ENCODE peak calls at places on chromosomes 13 and 19, in ten cellular contexts. C, Y, N, Q, D, I, Z, X, U and K are unnamed samples.

GRCh38 chr19:9060559-9061340 is 26.1 kb upstream of the OR1M1 start:
- DNase-seq in C (peak), Y (no peak), N (no peak), Q (no peak), D (no peak), I (no peak), Z (no peak), X (no peak), U (no peak), K (no peak)

GRCh38 chr19:14368011-14368513 is 13.2 kb upstream of the ADGRE5 start:
- DNase-seq in C (no peak), Y (no peak), N (no peak), Q (no peak), D (no peak), I (peak), Z (no peak), X (no peak), U (no peak), K (peak)

GRCh38 chr13:37788346-37788745 is 81.2 kb downstream of the TRPC4 start:
- DNase-seq in C (no peak), Y (no peak), N (no peak), Q (no peak), D (no peak), I (no peak), Z (no peak), X (no peak), U (no peak), K (no peak)

GRCh38 chr13:19345916-19346422 is 164.3 kb upstream of the TUBA3C start:
- DNase-seq in C (no peak), Y (no peak), N (no peak), Q (no peak), D (no peak), I (no peak), Z (no peak), X (no peak), U (no peak), K (no peak)

GRCh38 chr13:24168392-24168750 is 7.9 kb downstream of the SPATA13 start:
- DNase-seq in C (no peak), Y (no peak), N (peak), Q (no peak), D (no peak), I (no peak), Z (no peak), X (no peak), U (no peak), K (no peak)

GRCh38 chr19:39126593-39127187 is 1.1 kb downstream of the PAK4 start:
- DNase-seq in C (no peak), Y (no peak), N (peak), Q (no peak), D (peak), I (no peak), Z (no peak), X (peak), U (peak), K (no peak)

GRCh38 chr19:8113017-8113416 is 36.4 kb downstream of the FBN3 start:
- DNase-seq in C (no peak), Y (no peak), N (no peak), Q (no peak), D (no peak), I (no peak), Z (no peak), X (peak), U (no peak), K (no peak)

GRCh38 chr13:21637296-21637695 is 33.3 kb upstream of the MICU2 start:
- DNase-seq in C (no peak), Y (peak), N (peak), Q (peak), D (peak), I (no peak), Z (no peak), X (peak), U (peak), K (peak)

GRCh38 chr19:39759457-39760184 is 19.0 kb upstream of the LEUTX start:
- DNase-seq in C (no peak), Y (no peak), N (no peak), Q (no peak), D (no peak), I (no peak), Z (no peak), X (no peak), U (no peak), K (no peak)

GRCh38 chr19:17424743-17425365 is 5.0 kb downstream of the MVB12A start:
- DNase-seq in C (no peak), Y (peak), N (peak), Q (peak), D (peak), I (no peak), Z (no peak), X (no peak), U (peak), K (no peak)

GRCh38 chr13:113724016-113724758 is 34.8 kb upstream of the TMEM255B start:
- DNase-seq in C (no peak), Y (no peak), N (no peak), Q (no peak), D (no peak), I (no peak), Z (no peak), X (no peak), U (no peak), K (no peak)

GRCh38 chr13:98198683-98199082 is 21.6 kb upstream of the RNF113B start:
- DNase-seq in C (no peak), Y (no peak), N (no peak), Q (no peak), D (no peak), I (no peak), Z (no peak), X (no peak), U (no peak), K (no peak)

GRCh38 chr13:24727731-24728601 is 36.0 kb upstream of the RNF17 start:
- DNase-seq in C (no peak), Y (peak), N (peak), Q (peak), D (peak), I (peak), Z (no peak), X (peak), U (peak), K (peak)

GRCh38 chr13:46181799-46182490 is at the start of gene LCP1:
- DNase-seq in C (no peak), Y (no peak), N (no peak), Q (no peak), D (no peak), I (peak), Z (no peak), X (peak), U (peak), K (peak)

GRCh38 chr13:73722120-73722519 is 412.1 kb downstream of the KLF12 start:
- DNase-seq in C (no peak), Y (peak), N (peak), Q (peak), D (no peak), I (no peak), Z (no peak), X (no peak), U (no peak), K (no peak)

GRCh38 chr19:47540748-47541147 is 25.9 kb upstream of the NAPA start:
- DNase-seq in C (no peak), Y (peak), N (peak), Q (peak), D (peak), I (no peak), Z (no peak), X (no peak), U (no peak), K (no peak)

GRCh38 chr19:19443902-19444693 is 38.6 kb downstream of the GATAD2A start:
- DNase-seq in C (no peak), Y (no peak), N (no peak), Q (no peak), D (no peak), I (no peak), Z (no peak), X (no peak), U (no peak), K (no peak)

GRCh38 chr13:92808007-92808406 is 418.6 kb upstream of the GPC6 start:
- DNase-seq in C (no peak), Y (peak), N (no peak), Q (no peak), D (no peak), I (no peak), Z (no peak), X (no peak), U (no peak), K (no peak)

GRCh38 chr13:76832258-76832988 is 53.8 kb downstream of the KCTD12 start:
- DNase-seq in C (no peak), Y (no peak), N (no peak), Q (no peak), D (no peak), I (no peak), Z (no peak), X (no peak), U (no peak), K (no peak)
- H3K27ac ChIP-seq in C (peak), Y (no peak), N (no peak), Q (no peak), D (no peak), I (no peak), Z (no peak), X (no peak), U (peak), K (no peak)

GRCh38 chr19:6059396-6059947 is 50.8 kb downstream of the RFX2 start:
- DNase-seq in C (no peak), Y (no peak), N (no peak), Q (no peak), D (no peak), I (no peak), Z (no peak), X (no peak), U (no peak), K (no peak)
- H3K27ac ChIP-seq in C (peak), Y (no peak), N (no peak), Q (no peak), D (no peak), I (no peak), Z (peak), X (no peak), U (no peak), K (no peak)

GRCh38 chr13:50388481-50388880 is 373.2 kb downstream of the KCNRG start:
- DNase-seq in C (no peak), Y (no peak), N (no peak), Q (no peak), D (no peak), I (no peak), Z (no peak), X (no peak), U (no peak), K (no peak)
- H3K27ac ChIP-seq in C (no peak), Y (no peak), N (no peak), Q (no peak), D (no peak), I (no peak), Z (no peak), X (no peak), U (no peak), K (no peak)

GRCh38 chr13:106297283-106297682 is 238.2 kb downstream of the EFNB2 start:
- DNase-seq in C (no peak), Y (no peak), N (no peak), Q (no peak), D (no peak), I (no peak), Z (no peak), X (no peak), U (peak), K (no peak)

GRCh38 chr13:106302011-106302410 is 233.5 kb downstream of the EFNB2 start:
- DNase-seq in C (no peak), Y (no peak), N (no peak), Q (no peak), D (no peak), I (no peak), Z (no peak), X (no peak), U (no peak), K (no peak)

GRCh38 chr13:106299616-106300015 is 235.8 kb downstream of the EFNB2 start:
- DNase-seq in C (no peak), Y (no peak), N (no peak), Q (no peak), D (no peak), I (no peak), Z (no peak), X (no peak), U (no peak), K (no peak)

GRCh38 chr13:106295971-106296370 is 239.5 kb downstream of the EFNB2 start:
- DNase-seq in C (no peak), Y (no peak), N (no peak), Q (no peak), D (no peak), I (no peak), Z (no peak), X (no peak), U (no peak), K (no peak)

GRCh38 chr13:106296723-106297122 is 238.7 kb downstream of the EFNB2 start:
- DNase-seq in C (no peak), Y (no peak), N (no peak), Q (no peak), D (no peak), I (no peak), Z (no peak), X (no peak), U (no peak), K (no peak)
- H3K27ac ChIP-seq in C (no peak), Y (no peak), N (no peak), Q (no peak), D (no peak), I (no peak), Z (no peak), X (no peak), U (no peak), K (no peak)

DNA sequence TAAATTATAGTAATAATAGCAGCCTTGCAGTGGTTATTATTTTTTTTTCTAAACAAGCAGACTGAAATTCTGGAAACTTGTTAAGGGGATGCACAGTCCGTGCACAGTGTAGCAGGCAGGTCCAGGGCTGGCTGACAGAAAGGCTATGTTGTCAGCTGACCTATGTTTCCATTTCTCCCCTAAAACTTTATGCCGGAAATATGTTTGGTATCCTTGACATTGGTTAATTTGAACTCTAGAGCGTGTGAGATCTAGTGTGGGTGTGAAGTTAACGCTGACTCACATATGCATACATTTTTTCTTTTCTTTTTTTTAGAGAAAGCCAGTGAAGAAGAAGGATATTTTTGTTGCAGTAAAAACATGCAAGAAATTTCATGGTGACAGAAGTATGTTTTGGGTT is 76.6 kb downstream of the B3GLCT start:
- DNase-seq in C (no peak), Y (no peak), N (no peak), Q (peak), D (no peak), I (no peak), Z (no peak), X (no peak), U (no peak), K (no peak)
- H3K27ac ChIP-seq in C (no peak), Y (no peak), N (no peak), Q (peak), D (no peak), I (no peak), Z (no peak), X (no peak), U (no peak), K (no peak)

DNA sequence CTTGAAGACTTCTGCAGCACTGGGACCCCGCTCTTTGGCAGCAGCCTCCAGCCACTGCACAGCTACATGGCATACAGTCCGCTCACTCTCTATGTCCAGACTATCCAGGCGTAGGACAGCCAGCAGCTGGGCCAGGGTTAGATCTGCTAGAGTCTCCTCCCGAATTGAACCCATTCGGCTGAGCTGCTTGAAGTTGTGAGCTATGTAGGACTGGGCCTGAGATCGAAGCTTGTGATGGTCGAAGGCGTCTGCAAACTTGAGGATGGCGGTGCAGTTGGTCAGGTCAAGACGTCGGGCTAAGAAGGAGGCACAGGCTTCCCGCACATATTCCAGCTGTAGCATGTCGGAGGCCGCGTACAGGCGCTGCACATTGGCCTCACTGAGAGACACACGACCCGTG is 900 bp downstream of the KBTBD7 start:
- DNase-seq in C (no peak), Y (no peak), N (no peak), Q (no peak), D (no peak), I (no peak), Z (no peak), X (no peak), U (no peak), K (no peak)
- H3K27ac ChIP-seq in C (peak), Y (peak), N (peak), Q (no peak), D (no peak), I (no peak), Z (peak), X (no peak), U (no peak), K (no peak)

GRCh38 chr13:47396915-47397314 is 500.1 kb upstream of the HTR2A start:
- DNase-seq in C (no peak), Y (no peak), N (no peak), Q (no peak), D (no peak), I (no peak), Z (no peak), X (no peak), U (no peak), K (no peak)

GRCh38 chr13:47399599-47399998 is 502.7 kb upstream of the HTR2A start:
- DNase-seq in C (no peak), Y (no peak), N (no peak), Q (no peak), D (no peak), I (no peak), Z (no peak), X (no peak), U (no peak), K (no peak)

DNA sequence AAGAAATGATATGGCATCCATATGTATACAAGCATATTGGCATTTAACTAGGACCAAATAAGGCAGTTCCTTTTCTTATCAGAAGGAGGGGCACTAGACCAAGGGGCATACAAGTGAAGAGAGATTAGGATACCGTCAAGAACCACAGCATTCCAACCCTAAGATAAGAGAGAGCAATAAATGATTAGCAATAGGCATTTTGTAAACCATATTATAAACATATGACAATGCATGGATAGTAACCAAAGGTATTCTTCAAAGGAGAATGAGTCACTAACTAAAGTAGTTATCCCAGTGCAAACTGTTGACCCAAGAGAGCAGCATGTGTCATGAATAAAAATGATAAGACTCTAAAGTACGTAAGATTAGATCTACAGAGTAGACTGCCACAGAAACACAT is 500.9 kb upstream of the HTR2A start:
- DNase-seq in C (no peak), Y (peak), N (peak), Q (peak), D (no peak), I (no peak), Z (no peak), X (no peak), U (no peak), K (no peak)
- H3K27ac ChIP-seq in C (no peak), Y (no peak), N (no peak), Q (no peak), D (no peak), I (no peak), Z (no peak), X (no peak), U (no peak), K (no peak)

GRCh38 chr19:13019330-13019729 is 24.1 kb downstream of the NFIX start:
- DNase-seq in C (no peak), Y (no peak), N (no peak), Q (no peak), D (no peak), I (no peak), Z (no peak), X (no peak), U (no peak), K (no peak)

GRCh38 chr19:13016628-13017305 is 21.5 kb downstream of the NFIX start:
- DNase-seq in C (peak), Y (no peak), N (peak), Q (no peak), D (no peak), I (no peak), Z (no peak), X (no peak), U (no peak), K (no peak)

GRCh38 chr19:13018037-13018914 is 23.0 kb downstream of the NFIX start:
- DNase-seq in C (peak), Y (peak), N (peak), Q (no peak), D (peak), I (no peak), Z (peak), X (no peak), U (no peak), K (no peak)

GRCh38 chr19:13016245-13016627 is 21.0 kb downstream of the NFIX start:
- DNase-seq in C (no peak), Y (no peak), N (no peak), Q (no peak), D (no peak), I (no peak), Z (no peak), X (no peak), U (no peak), K (no peak)

DNA sequence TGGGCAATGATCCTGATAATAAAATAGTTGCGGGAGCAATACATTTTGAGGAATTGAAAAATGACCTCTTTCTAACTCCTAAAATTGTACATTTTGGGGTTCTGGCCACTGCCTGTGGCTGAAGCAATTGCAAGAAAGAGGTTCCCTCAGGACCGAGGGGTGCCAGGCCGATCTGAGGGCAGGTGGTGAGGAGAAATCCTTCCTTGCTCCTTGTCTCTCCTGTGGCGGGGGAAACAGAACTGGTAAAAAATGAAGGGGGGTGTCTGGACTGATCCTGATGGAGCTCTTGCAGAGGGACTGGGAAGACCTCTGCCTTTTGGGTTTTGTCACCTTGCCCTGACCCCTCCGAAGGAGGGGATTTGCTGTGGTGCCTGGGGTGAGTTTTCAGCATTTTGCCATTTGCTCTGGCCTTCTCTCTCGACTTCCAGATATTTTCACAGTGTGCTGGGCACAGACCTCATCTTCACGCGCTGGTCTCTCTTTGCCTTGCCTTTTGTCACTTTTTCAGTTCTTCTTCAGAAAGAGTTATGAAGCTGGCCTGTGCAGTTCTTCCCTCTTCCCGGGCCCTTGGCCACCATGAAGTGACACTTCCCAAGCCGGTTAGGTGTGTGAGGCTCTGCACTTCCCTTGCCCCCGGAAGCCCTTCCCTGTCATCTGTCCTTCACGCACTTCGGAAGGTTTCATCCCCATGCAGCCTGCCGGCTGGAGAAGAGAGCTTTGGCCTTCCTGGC is 22.2 kb downstream of the NFIX start:
- DNase-seq in C (no peak), Y (no peak), N (peak), Q (no peak), D (no peak), I (no peak), Z (no peak), X (no peak), U (no peak), K (no peak)
- H3K27ac ChIP-seq in C (peak), Y (peak), N (peak), Q (no peak), D (peak), I (no peak), Z (peak), X (no peak), U (peak), K (no peak)

DNA sequence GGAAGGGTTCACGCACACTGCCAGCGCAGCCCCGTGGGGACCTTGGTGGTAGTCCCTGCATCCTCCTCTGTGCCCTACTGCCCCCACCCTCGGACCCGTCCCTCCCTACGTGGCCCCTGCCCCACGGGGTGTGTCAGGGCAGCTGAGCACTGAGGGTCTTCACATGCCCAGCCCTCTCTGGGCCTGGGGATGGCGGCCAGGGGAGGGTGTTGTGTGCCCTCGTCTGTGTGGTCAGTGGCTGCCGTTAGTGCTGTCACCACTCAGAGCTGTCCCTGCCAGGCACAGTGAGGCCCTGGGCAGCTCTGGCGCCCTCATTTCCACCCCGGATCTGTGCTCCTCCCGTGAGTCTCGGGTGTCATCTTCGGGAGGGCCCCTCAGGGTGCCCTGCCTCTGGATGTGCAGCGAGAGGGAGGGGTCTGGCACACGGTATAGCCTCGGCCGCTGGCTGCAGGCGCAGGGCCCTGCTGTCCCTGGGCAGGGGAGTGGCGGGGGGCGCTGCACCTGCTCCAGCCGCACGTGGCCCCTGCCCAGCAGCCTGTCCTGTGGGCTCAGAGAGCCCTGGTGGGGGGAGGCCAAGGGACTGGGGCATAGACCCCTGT is 16.0 kb upstream of the GNA15 start:
- DNase-seq in C (no peak), Y (no peak), N (no peak), Q (no peak), D (no peak), I (no peak), Z (no peak), X (no peak), U (no peak), K (no peak)
- H3K27ac ChIP-seq in C (no peak), Y (no peak), N (no peak), Q (no peak), D (no peak), I (no peak), Z (no peak), X (no peak), U (no peak), K (no peak)